ENCODE peak calls at places on chromosomes 2 and 18, in seven cellular contexts. One of them, this sample, is unnamed.

GRCh38 chr2:26630669-26631360 is 10.4 kb downstream of the CIB4 start:
- DNase-seq in upper lobe of right lung: peak
- DNase-seq in suprapubic skin: no peak
- DNase-seq in NCI-H460: no peak
- DNase-seq in fibroblast of lung: peak
- DNase-seq in putamen: no peak
- DNase-seq in epithelial cell of esophagus: peak
- DNase-seq in this sample: peak

GRCh38 chr2:206213514-206213845 is 53.8 kb downstream of the EEF1B2 start:
- DNase-seq in epithelial cell of esophagus: no peak
- DNase-seq in fibroblast of lung: no peak
- DNase-seq in upper lobe of right lung: no peak
- DNase-seq in suprapubic skin: no peak
- DNase-seq in putamen: no peak
- DNase-seq in NCI-H460: no peak
- DNase-seq in this sample: no peak

GRCh38 chr2:44897406-44897805 is 44.1 kb upstream of the SIX3 start:
- DNase-seq in NCI-H460: no peak
- DNase-seq in upper lobe of right lung: no peak
- DNase-seq in epithelial cell of esophagus: peak
- DNase-seq in suprapubic skin: no peak
- DNase-seq in putamen: no peak
- DNase-seq in fibroblast of lung: no peak
- DNase-seq in this sample: no peak

GRCh38 chr2:20212459-20212870 is 12.5 kb downstream of the SDC1 start:
- DNase-seq in NCI-H460: no peak
- DNase-seq in suprapubic skin: no peak
- DNase-seq in putamen: no peak
- DNase-seq in fibroblast of lung: peak
- DNase-seq in epithelial cell of esophagus: peak
- DNase-seq in upper lobe of right lung: peak
- DNase-seq in this sample: no peak

GRCh38 chr2:42964444-42965081 is 172.2 kb upstream of the HAAO start:
- DNase-seq in epithelial cell of esophagus: peak
- DNase-seq in putamen: peak
- DNase-seq in upper lobe of right lung: no peak
- DNase-seq in NCI-H460: no peak
- DNase-seq in suprapubic skin: peak
- DNase-seq in fibroblast of lung: peak
- DNase-seq in this sample: no peak

GRCh38 chr2:187526776-187527175 is 27.5 kb downstream of the TFPI start:
- DNase-seq in suprapubic skin: no peak
- DNase-seq in epithelial cell of esophagus: no peak
- DNase-seq in fibroblast of lung: no peak
- DNase-seq in NCI-H460: no peak
- DNase-seq in putamen: no peak
- DNase-seq in upper lobe of right lung: no peak
- DNase-seq in this sample: no peak

GRCh38 chr2:189751080-189751658 is 11.4 kb downstream of the OSGEPL1 start:
- DNase-seq in upper lobe of right lung: no peak
- DNase-seq in NCI-H460: peak
- DNase-seq in fibroblast of lung: peak
- DNase-seq in suprapubic skin: no peak
- DNase-seq in epithelial cell of esophagus: peak
- DNase-seq in putamen: no peak
- DNase-seq in this sample: peak

GRCh38 chr2:85524567-85524923 is 14.4 kb upstream of the MAT2A start:
- DNase-seq in suprapubic skin: peak
- DNase-seq in upper lobe of right lung: no peak
- DNase-seq in fibroblast of lung: no peak
- DNase-seq in putamen: no peak
- DNase-seq in epithelial cell of esophagus: no peak
- DNase-seq in NCI-H460: no peak
- DNase-seq in this sample: no peak

GRCh38 chr2:71974846-71975245 is 172.8 kb downstream of the CYP26B1 start:
- DNase-seq in putamen: no peak
- DNase-seq in upper lobe of right lung: no peak
- DNase-seq in suprapubic skin: no peak
- DNase-seq in epithelial cell of esophagus: peak
- DNase-seq in NCI-H460: no peak
- DNase-seq in fibroblast of lung: peak
- DNase-seq in this sample: no peak

GRCh38 chr18:3466051-3466450 is 16.1 kb downstream of the TGIF1 start:
- DNase-seq in NCI-H460: no peak
- DNase-seq in upper lobe of right lung: no peak
- DNase-seq in fibroblast of lung: peak
- DNase-seq in epithelial cell of esophagus: peak
- DNase-seq in putamen: no peak
- DNase-seq in suprapubic skin: no peak
- DNase-seq in this sample: peak

GRCh38 chr2:39179974-39180960 is 59.4 kb upstream of the SOS1 start:
- DNase-seq in putamen: no peak
- DNase-seq in upper lobe of right lung: no peak
- DNase-seq in suprapubic skin: no peak
- DNase-seq in NCI-H460: no peak
- DNase-seq in epithelial cell of esophagus: no peak
- DNase-seq in fibroblast of lung: no peak
- DNase-seq in this sample: no peak

GRCh38 chr2:147173186-147173575 is 671.6 kb upstream of the ACVR2A start:
- DNase-seq in NCI-H460: no peak
- DNase-seq in upper lobe of right lung: no peak
- DNase-seq in putamen: no peak
- DNase-seq in suprapubic skin: no peak
- DNase-seq in fibroblast of lung: peak
- DNase-seq in epithelial cell of esophagus: peak
- DNase-seq in this sample: no peak

GRCh38 chr18:24031318-24031717 is 16.8 kb downstream of the TTC39C start:
- DNase-seq in epithelial cell of esophagus: no peak
- DNase-seq in suprapubic skin: no peak
- DNase-seq in putamen: no peak
- DNase-seq in upper lobe of right lung: no peak
- DNase-seq in NCI-H460: no peak
- DNase-seq in fibroblast of lung: no peak
- DNase-seq in this sample: no peak

GRCh38 chr18:51563401-51563800 is 365.9 kb upstream of the MEX3C start:
- DNase-seq in upper lobe of right lung: no peak
- DNase-seq in epithelial cell of esophagus: no peak
- DNase-seq in suprapubic skin: no peak
- DNase-seq in NCI-H460: no peak
- DNase-seq in fibroblast of lung: no peak
- DNase-seq in putamen: no peak
- DNase-seq in this sample: no peak